ENCODE peak calls at places on chromosomes 3 and 15, in four cellular contexts. S is K562, X is HepG2, O is GM12878. H is an unnamed sample.

GRCh38 chr3:72295276-72295973 is 510.5 kb upstream of the PROK2 start:
- DNase-seq in S (no peak), X (no peak), O (no peak), H (no peak)

GRCh38 chr3:181901626-181902025 is 189.9 kb downstream of the SOX2 start:
- DNase-seq in S (no peak), X (no peak), O (no peak), H (no peak)

GRCh38 chr3:156865732-156866131 is 39.6 kb downstream of the LEKR1 start:
- DNase-seq in S (no peak), X (no peak), O (no peak), H (no peak)

GRCh38 chr3:68878322-68878721 is 54.0 kb downstream of the TAFA4 start:
- DNase-seq in S (peak), X (peak), O (no peak), H (peak)

GRCh38 chr3:127803619-127804018 is 18.7 kb downstream of the MGLL start:
- DNase-seq in S (no peak), X (no peak), O (no peak), H (no peak)

GRCh38 chr3:181052256-181052655 is 62.7 kb upstream of the DNAJC19 start:
- DNase-seq in S (no peak), X (no peak), O (no peak), H (no peak)

GRCh38 chr15:82803793-82804574 is 1.9 kb downstream of the FSD2 start:
- DNase-seq in S (no peak), X (no peak), O (no peak), H (no peak)

GRCh38 chr15:98901438-98901837 is 106.2 kb downstream of the PGPEP1L start:
- DNase-seq in S (no peak), X (no peak), O (no peak), H (no peak)

GRCh38 chr3:187929115-187929828 is 184.0 kb upstream of the BCL6 start:
- DNase-seq in S (no peak), X (no peak), O (no peak), H (no peak)

DNA sequence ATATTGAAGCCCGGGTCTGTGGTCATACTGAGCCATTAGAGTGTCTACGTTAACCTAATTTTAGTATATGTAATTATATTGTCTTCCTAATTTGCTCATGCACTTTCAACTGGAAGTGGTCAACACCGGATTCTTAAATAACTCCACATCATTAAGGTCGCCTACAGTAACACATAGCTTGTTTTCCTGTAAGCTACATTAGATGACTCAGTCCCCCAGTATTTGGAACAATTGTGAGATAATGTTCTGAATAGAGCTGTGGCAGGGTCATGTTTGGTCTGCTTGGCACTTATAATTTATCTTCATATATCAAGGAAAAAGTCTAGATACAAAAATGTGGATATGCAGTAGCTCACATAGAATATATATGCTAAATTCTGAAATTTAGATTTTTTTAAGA is 486.2 kb downstream of the IGSF11 start:
- DNase-seq in S (no peak), X (peak), O (no peak), H (no peak)
- TF ChIP-seq TARDBP in S (no peak), X (no peak), O (no peak), H (no peak)

GRCh38 chr15:73818308-73818985 is 54.9 kb upstream of the TBC1D21 start:
- DNase-seq in S (no peak), X (no peak), O (no peak), H (no peak)

GRCh38 chr15:73826711-73827243 is 46.6 kb upstream of the TBC1D21 start:
- DNase-seq in S (peak), X (no peak), O (no peak), H (no peak)

GRCh38 chr15:73822998-73823397 is 50.4 kb upstream of the TBC1D21 start:
- DNase-seq in S (no peak), X (no peak), O (no peak), H (peak)

GRCh38 chr15:73821181-73821580 is 52.2 kb upstream of the TBC1D21 start:
- DNase-seq in S (no peak), X (no peak), O (no peak), H (no peak)
- TF ChIP-seq SP1 in S (no peak), X (no peak), O (no peak), H (no peak)

DNA sequence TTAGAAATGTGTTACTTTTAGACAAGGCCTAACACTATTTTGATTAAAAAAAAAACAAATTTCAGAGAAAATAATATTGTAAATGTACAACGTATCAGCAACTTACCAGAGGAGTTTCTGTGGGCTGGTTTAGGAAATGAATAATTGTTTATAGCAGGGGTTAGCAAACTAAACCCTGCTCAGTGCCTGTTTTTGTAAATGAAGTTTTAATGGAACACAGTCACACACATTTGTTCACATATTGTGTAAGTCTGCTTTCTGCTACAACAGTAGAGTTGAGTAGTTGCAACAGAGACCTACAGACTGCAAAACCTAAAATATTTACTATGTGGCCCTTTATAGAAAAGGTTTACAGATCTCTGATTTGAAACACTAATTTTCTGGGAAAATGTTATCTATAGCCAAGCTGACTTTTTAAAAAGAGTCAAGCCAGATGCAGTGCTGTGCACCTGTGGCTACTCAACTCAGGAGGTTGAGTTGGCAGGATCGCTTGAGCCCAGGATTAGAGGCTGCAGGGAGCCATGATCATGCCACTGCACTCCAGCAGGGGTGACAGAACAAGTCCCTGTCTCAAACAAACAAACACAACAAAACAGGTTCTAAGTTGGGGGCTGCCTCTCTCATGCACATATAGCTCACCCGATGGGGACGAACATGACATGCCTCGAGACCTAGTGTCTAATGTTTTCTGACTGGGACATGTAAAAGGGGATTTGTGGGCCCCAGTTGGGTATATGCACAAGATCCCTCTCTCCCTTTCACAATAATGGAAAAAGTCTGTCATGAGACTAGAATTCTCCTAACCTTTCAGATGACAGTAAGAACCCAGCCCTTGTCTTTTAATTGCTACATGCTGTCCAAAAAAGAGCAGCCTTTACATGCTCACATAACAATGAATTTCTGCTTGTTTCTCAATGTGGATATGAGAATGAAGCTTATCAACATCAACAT is 182.5 kb downstream of the TNIK start:
- DNase-seq in S (no peak), X (no peak), O (no peak), H (no peak)
- TF ChIP-seq TARDBP in S (no peak), X (no peak), O (no peak), H (no peak)

DNA sequence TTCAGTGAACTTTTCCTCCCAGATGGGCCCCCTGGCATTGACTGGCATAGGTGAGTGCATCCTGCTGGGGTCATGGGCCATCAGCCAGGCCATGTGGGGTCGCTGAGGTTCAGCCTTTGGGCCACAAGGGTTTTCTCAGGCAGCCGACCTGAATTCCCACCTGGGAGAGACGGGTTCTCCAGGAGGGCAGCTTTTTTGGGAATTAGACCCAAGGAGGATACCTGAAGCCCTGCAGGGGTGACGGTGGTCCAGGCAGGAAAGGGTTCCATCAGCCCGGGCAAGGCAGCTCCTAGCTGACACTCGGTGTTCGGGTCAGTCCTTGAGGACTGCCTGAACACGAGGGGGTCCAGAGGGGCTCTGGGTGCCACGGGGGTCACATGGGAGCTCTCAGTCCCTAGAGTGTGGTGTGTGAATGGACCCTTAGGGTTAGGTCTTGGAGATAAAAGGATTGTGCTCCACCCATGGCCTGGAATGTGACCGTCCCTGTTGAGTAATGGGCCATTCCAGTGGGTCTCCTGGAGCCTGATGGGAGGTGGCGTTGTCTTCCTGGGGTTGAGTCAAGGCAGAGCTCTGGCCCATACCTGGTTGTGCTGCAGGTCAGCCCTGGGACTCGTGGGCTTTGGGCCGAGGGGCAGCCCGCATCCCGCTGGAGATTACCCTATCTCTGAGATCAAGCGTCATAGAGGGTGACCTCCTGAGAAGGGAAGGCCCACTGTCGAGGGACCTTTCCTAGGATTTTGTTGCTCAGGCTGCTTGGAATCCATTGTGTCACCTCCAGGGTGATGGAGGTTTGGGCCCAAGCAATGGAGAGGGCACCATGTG is 192.8 kb downstream of the UBE3A start:
- DNase-seq in S (no peak), X (no peak), O (no peak), H (no peak)
- TF ChIP-seq SP1 in S (no peak), X (no peak), O (no peak), H (no peak)

GRCh38 chr3:129854460-129854859 is 39.1 kb downstream of the TMCC1 start:
- DNase-seq in S (no peak), X (no peak), O (no peak), H (no peak)

GRCh38 chr3:129857899-129858298 is 35.6 kb downstream of the TMCC1 start:
- DNase-seq in S (no peak), X (peak), O (no peak), H (no peak)

GRCh38 chr3:129859272-129859671 is 34.2 kb downstream of the TMCC1 start:
- DNase-seq in S (no peak), X (no peak), O (no peak), H (no peak)

GRCh38 chr3:129855454-129856419 is 37.8 kb downstream of the TMCC1 start:
- DNase-seq in S (no peak), X (no peak), O (no peak), H (no peak)
- TF ChIP-seq TARDBP in S (no peak), X (no peak), O (no peak), H (no peak)

H was measured in HEK293T.